ENCODE peak calls at places on chromosomes 3 and 15, in ten cellular contexts. One of them, this sample, is unnamed.
A peak's percentile ranks its signal among the peaks of the same experiment; 100 is the strongest.

GRCh38 chr3:80035021-80035420 is 267.2 kb upstream of the ROBO1 start:
- DNase-seq in brain microvascular endothelial cell: no peak
- DNase-seq in mesendoderm: no peak
- DNase-seq in H9: no peak
- DNase-seq in right atrium auricular region: no peak
- DNase-seq in PC-3: no peak
- DNase-seq in body of pancreas: no peak
- DNase-seq in uterus: no peak
- DNase-seq in psoas muscle: no peak
- DNase-seq in AG04450: no peak
- DNase-seq in this sample: no peak

GRCh38 chr3:81237193-81237592 is 524.3 kb downstream of the GBE1 start:
- DNase-seq in brain microvascular endothelial cell: no peak
- DNase-seq in mesendoderm: no peak
- DNase-seq in H9: no peak
- DNase-seq in right atrium auricular region: no peak
- DNase-seq in PC-3: peak; percentile 41
- DNase-seq in body of pancreas: no peak
- DNase-seq in uterus: no peak
- DNase-seq in psoas muscle: no peak
- DNase-seq in AG04450: no peak
- DNase-seq in this sample: no peak

GRCh38 chr15:67947254-67948039 is 106.7 kb upstream of the PIAS1 start:
- DNase-seq in brain microvascular endothelial cell: no peak
- DNase-seq in mesendoderm: no peak
- DNase-seq in H9: no peak
- DNase-seq in right atrium auricular region: no peak
- DNase-seq in PC-3: no peak
- DNase-seq in body of pancreas: no peak
- DNase-seq in uterus: no peak
- DNase-seq in psoas muscle: no peak
- DNase-seq in AG04450: no peak
- DNase-seq in this sample: no peak

GRCh38 chr15:27576576-27576975 is 522.5 kb downstream of the OCA2 start:
- DNase-seq in brain microvascular endothelial cell: no peak
- DNase-seq in mesendoderm: no peak
- DNase-seq in H9: no peak
- DNase-seq in right atrium auricular region: no peak
- DNase-seq in PC-3: no peak
- DNase-seq in body of pancreas: no peak
- DNase-seq in uterus: no peak
- DNase-seq in psoas muscle: no peak
- DNase-seq in AG04450: no peak
- DNase-seq in this sample: no peak

GRCh38 chr15:25803541-25803940 is 59.6 kb downstream of the ATP10A start:
- DNase-seq in brain microvascular endothelial cell: no peak
- DNase-seq in mesendoderm: no peak
- DNase-seq in H9: peak; percentile 12
- DNase-seq in right atrium auricular region: no peak
- DNase-seq in PC-3: no peak
- DNase-seq in body of pancreas: no peak
- DNase-seq in uterus: no peak
- DNase-seq in psoas muscle: no peak
- DNase-seq in AG04450: no peak
- DNase-seq in this sample: no peak

GRCh38 chr15:70266412-70267089 is 168.8 kb upstream of the TLE3 start:
- DNase-seq in brain microvascular endothelial cell: no peak
- DNase-seq in mesendoderm: no peak
- DNase-seq in H9: no peak
- DNase-seq in right atrium auricular region: peak; percentile 91
- DNase-seq in PC-3: no peak
- DNase-seq in body of pancreas: peak; percentile 36
- DNase-seq in uterus: peak; percentile 93
- DNase-seq in psoas muscle: peak; percentile 81
- DNase-seq in AG04450: no peak
- DNase-seq in this sample: no peak

GRCh38 chr15:25464784-25465183 is 26.0 kb upstream of the UBE3A start:
- DNase-seq in brain microvascular endothelial cell: no peak
- DNase-seq in mesendoderm: no peak
- DNase-seq in H9: no peak
- DNase-seq in right atrium auricular region: no peak
- DNase-seq in PC-3: no peak
- DNase-seq in body of pancreas: no peak
- DNase-seq in uterus: no peak
- DNase-seq in psoas muscle: no peak
- DNase-seq in AG04450: no peak
- DNase-seq in this sample: no peak

GRCh38 chr3:177787279-177788041 is 590.2 kb upstream of the TBL1XR1 start:
- DNase-seq in brain microvascular endothelial cell: no peak
- DNase-seq in mesendoderm: no peak
- DNase-seq in H9: no peak
- DNase-seq in right atrium auricular region: no peak
- DNase-seq in PC-3: no peak
- DNase-seq in body of pancreas: no peak
- DNase-seq in uterus: no peak
- DNase-seq in psoas muscle: no peak
- DNase-seq in AG04450: no peak
- DNase-seq in this sample: no peak

GRCh38 chr3:188533612-188534357 is 379.8 kb downstream of the LPP start:
- DNase-seq in brain microvascular endothelial cell: no peak
- DNase-seq in mesendoderm: no peak
- DNase-seq in H9: no peak
- DNase-seq in right atrium auricular region: no peak
- DNase-seq in PC-3: peak; percentile 23
- DNase-seq in body of pancreas: no peak
- DNase-seq in uterus: no peak
- DNase-seq in psoas muscle: no peak
- DNase-seq in AG04450: no peak
- DNase-seq in this sample: no peak

GRCh38 chr3:177460100-177460499 is 262.8 kb upstream of the TBL1XR1 start:
- DNase-seq in brain microvascular endothelial cell: no peak
- DNase-seq in mesendoderm: peak; percentile 72
- DNase-seq in H9: no peak
- DNase-seq in right atrium auricular region: no peak
- DNase-seq in PC-3: no peak
- DNase-seq in body of pancreas: no peak
- DNase-seq in uterus: no peak
- DNase-seq in psoas muscle: no peak
- DNase-seq in AG04450: no peak
- DNase-seq in this sample: no peak

GRCh38 chr15:39429898-39430357 is 151.0 kb upstream of the THBS1 start:
- DNase-seq in brain microvascular endothelial cell: peak; percentile 93
- DNase-seq in mesendoderm: no peak
- DNase-seq in H9: no peak
- DNase-seq in right atrium auricular region: no peak
- DNase-seq in PC-3: peak; percentile 86
- DNase-seq in body of pancreas: no peak
- DNase-seq in uterus: peak; percentile 36
- DNase-seq in psoas muscle: no peak
- DNase-seq in AG04450: peak; percentile 68
- DNase-seq in this sample: no peak

GRCh38 chr15:39431371-39431770 is 149.5 kb upstream of the THBS1 start:
- DNase-seq in brain microvascular endothelial cell: no peak
- DNase-seq in mesendoderm: no peak
- DNase-seq in H9: no peak
- DNase-seq in right atrium auricular region: no peak
- DNase-seq in PC-3: no peak
- DNase-seq in body of pancreas: no peak
- DNase-seq in uterus: no peak
- DNase-seq in psoas muscle: no peak
- DNase-seq in AG04450: no peak
- DNase-seq in this sample: no peak

GRCh38 chr15:39427705-39428104 is 153.2 kb upstream of the THBS1 start:
- DNase-seq in brain microvascular endothelial cell: no peak
- DNase-seq in mesendoderm: peak; percentile 21
- DNase-seq in H9: no peak
- DNase-seq in right atrium auricular region: peak; percentile 70
- DNase-seq in PC-3: no peak
- DNase-seq in body of pancreas: no peak
- DNase-seq in uterus: no peak
- DNase-seq in psoas muscle: no peak
- DNase-seq in AG04450: no peak
- DNase-seq in this sample: no peak

GRCh38 chr15:39430389-39430788 is 150.5 kb upstream of the THBS1 start:
- DNase-seq in brain microvascular endothelial cell: no peak
- DNase-seq in mesendoderm: no peak
- DNase-seq in H9: no peak
- DNase-seq in right atrium auricular region: no peak
- DNase-seq in PC-3: no peak
- DNase-seq in body of pancreas: no peak
- DNase-seq in uterus: no peak
- DNase-seq in psoas muscle: no peak
- DNase-seq in AG04450: no peak
- DNase-seq in this sample: no peak

DNA sequence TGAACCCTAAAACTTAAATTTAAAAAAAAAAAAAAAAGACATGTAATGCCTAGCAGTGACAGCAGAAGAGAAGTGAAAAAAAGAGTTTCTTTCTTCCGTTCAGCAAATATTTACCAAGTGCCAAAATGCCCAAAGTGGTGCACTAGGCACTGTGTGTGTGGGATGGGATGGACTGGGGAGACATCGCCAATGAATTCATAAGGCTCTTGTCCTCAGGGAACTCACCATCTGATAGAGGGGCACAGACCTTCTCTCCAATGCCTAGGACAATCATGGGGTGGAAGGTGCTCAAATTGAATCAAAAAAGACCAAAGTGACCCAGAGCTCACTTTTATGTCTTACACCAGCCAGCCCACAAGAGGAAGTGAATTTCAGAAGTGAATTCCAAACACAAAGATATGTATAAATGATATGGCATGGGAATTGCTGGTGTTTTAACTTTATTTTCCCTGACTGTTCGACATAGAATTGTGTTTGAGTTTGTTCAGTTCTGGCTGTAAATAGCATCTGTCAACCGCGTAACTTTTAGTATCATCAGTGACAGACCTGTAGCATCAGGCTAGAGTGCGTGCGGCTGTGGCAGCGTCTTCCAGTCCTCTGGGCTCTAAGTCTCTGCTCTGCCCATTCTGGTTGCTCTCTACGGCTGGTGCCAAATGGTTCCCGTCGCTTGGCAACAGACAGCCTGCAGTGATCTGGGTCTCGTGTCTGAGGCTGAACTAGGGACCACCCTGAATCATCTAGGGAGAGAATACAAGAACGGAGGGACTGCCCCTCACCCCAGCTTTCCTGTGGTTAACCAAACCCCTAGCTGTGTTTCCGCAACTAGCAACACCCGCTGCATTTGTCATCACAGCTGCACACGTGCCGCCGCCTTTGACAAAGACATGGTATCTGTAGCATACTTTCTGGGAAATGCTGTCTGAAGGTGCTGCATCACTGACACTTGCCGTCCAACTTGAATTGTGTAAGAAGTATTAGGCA is 154.0 kb upstream of the THBS1 start:
- DNase-seq in brain microvascular endothelial cell: peak; percentile 85
- DNase-seq in mesendoderm: no peak
- DNase-seq in H9: no peak
- DNase-seq in right atrium auricular region: peak; percentile 84
- DNase-seq in PC-3: no peak
- DNase-seq in body of pancreas: no peak
- DNase-seq in uterus: no peak
- DNase-seq in psoas muscle: peak; percentile 40
- DNase-seq in AG04450: no peak
- DNase-seq in this sample: no peak
- H3K27ac ChIP-seq in brain microvascular endothelial cell: no peak overlapping the region
- H3K27ac ChIP-seq in mesendoderm: no peak overlapping the region
- H3K27ac ChIP-seq in H9: no peak overlapping the region
- H3K27ac ChIP-seq in right atrium auricular region: peak overlapping the region; percentile 70
- H3K27ac ChIP-seq in PC-3: no peak overlapping the region
- H3K27ac ChIP-seq in body of pancreas: no peak overlapping the region
- H3K27ac ChIP-seq in uterus: no peak overlapping the region
- H3K27ac ChIP-seq in psoas muscle: no peak overlapping the region
- H3K27ac ChIP-seq in AG04450: peak overlapping the region; percentile 3
- H3K27ac ChIP-seq in this sample: no peak overlapping the region

DNA sequence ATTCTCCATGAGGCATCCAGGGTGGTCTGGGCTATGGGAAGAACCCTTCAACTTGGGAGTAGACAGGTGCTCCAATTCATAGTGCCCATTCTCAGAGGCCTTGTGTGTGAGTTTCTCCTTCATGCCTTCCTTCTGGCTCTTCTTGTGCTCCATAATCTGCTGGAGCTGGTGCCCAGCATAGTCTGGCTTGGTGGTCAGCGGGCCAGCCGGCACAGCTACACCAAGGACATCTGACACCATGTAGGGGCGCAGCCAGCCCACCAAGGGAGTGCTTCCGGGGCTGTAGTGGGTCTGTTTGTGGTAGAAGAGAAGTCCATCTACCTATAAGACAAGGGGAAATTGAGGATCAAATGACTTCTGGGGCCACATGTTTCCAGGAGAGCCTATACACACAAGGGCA is 19.2 kb upstream of the PTPN9 start:
- DNase-seq in brain microvascular endothelial cell: no peak
- DNase-seq in mesendoderm: no peak
- DNase-seq in H9: no peak
- DNase-seq in right atrium auricular region: no peak
- DNase-seq in PC-3: no peak
- DNase-seq in body of pancreas: no peak
- DNase-seq in uterus: no peak
- DNase-seq in psoas muscle: no peak
- DNase-seq in AG04450: no peak
- DNase-seq in this sample: no peak
- H3K27ac ChIP-seq in brain microvascular endothelial cell: no peak overlapping the region
- H3K27ac ChIP-seq in mesendoderm: no peak overlapping the region
- H3K27ac ChIP-seq in H9: no peak overlapping the region
- H3K27ac ChIP-seq in right atrium auricular region: no peak overlapping the region
- H3K27ac ChIP-seq in PC-3: no peak overlapping the region
- H3K27ac ChIP-seq in body of pancreas: no peak overlapping the region
- H3K27ac ChIP-seq in uterus: no peak overlapping the region
- H3K27ac ChIP-seq in psoas muscle: no peak overlapping the region
- H3K27ac ChIP-seq in AG04450: no peak overlapping the region
- H3K27ac ChIP-seq in this sample: no peak overlapping the region

DNA sequence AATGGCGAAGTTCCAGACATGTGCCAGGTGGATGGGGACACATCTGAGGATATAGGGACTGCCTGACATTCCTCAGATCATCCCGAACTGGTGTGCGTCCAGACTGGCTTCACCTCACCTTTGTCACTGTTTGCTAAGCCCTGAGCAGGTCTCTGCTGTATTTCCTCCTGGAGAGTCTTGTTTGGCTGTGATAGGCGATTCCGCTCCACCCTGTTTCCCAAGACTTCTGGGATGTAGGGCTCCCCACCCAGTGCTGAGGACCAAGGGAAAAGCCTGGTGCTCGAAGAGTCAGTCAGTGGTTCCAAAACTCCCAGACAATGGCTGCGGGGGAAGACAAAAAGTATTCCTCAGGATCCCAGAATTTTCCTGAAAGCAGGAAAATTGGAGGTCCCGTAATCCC is 11.1 kb upstream of the FURIN start:
- DNase-seq in brain microvascular endothelial cell: no peak
- DNase-seq in mesendoderm: no peak
- DNase-seq in H9: no peak
- DNase-seq in right atrium auricular region: no peak
- DNase-seq in PC-3: no peak
- DNase-seq in body of pancreas: no peak
- DNase-seq in uterus: no peak
- DNase-seq in psoas muscle: no peak
- DNase-seq in AG04450: no peak
- DNase-seq in this sample: no peak
- H3K27ac ChIP-seq in brain microvascular endothelial cell: no peak overlapping the region
- H3K27ac ChIP-seq in mesendoderm: no peak overlapping the region
- H3K27ac ChIP-seq in H9: no peak overlapping the region
- H3K27ac ChIP-seq in right atrium auricular region: no peak overlapping the region
- H3K27ac ChIP-seq in PC-3: no peak overlapping the region
- H3K27ac ChIP-seq in body of pancreas: no peak overlapping the region
- H3K27ac ChIP-seq in uterus: no peak overlapping the region
- H3K27ac ChIP-seq in psoas muscle: no peak overlapping the region
- H3K27ac ChIP-seq in AG04450: no peak overlapping the region
- H3K27ac ChIP-seq in this sample: no peak overlapping the region

GRCh38 chr3:107236661-107237375 is 140.4 kb upstream of the CCDC54 start:
- DNase-seq in brain microvascular endothelial cell: no peak
- DNase-seq in mesendoderm: peak; percentile 63
- DNase-seq in H9: no peak
- DNase-seq in right atrium auricular region: no peak
- DNase-seq in PC-3: no peak
- DNase-seq in body of pancreas: no peak
- DNase-seq in uterus: no peak
- DNase-seq in psoas muscle: no peak
- DNase-seq in AG04450: no peak
- DNase-seq in this sample: no peak
- H3K27ac ChIP-seq in brain microvascular endothelial cell: no peak overlapping the region
- H3K27ac ChIP-seq in mesendoderm: no peak overlapping the region
- H3K27ac ChIP-seq in H9: no peak overlapping the region
- H3K27ac ChIP-seq in right atrium auricular region: peak overlapping the region; percentile 48
- H3K27ac ChIP-seq in PC-3: peak overlapping the region; percentile 28
- H3K27ac ChIP-seq in body of pancreas: no peak overlapping the region
- H3K27ac ChIP-seq in uterus: peak overlapping the region; percentile 66
- H3K27ac ChIP-seq in psoas muscle: peak overlapping the region; percentile 11
- H3K27ac ChIP-seq in AG04450: no peak overlapping the region
- H3K27ac ChIP-seq in this sample: peak overlapping the region; percentile 54